ENCODE peak calls at places on chromosomes 1 and 21, in five cellular contexts. One of them, this sample, is unnamed.

GRCh38 chr1:22210176-22210575 is 67.3 kb upstream of the WNT4 start:
- DNase-seq in MM.1S: no peak
- DNase-seq in mammary epithelial cell: no peak
- DNase-seq in colonic mucosa: no peak
- DNase-seq in NB4: no peak
- DNase-seq in this sample: no peak

GRCh38 chr1:53547321-53547720 is 88.1 kb downstream of the DMRTB1 start:
- DNase-seq in MM.1S: no peak
- DNase-seq in mammary epithelial cell: no peak
- DNase-seq in colonic mucosa: no peak
- DNase-seq in NB4: no peak
- DNase-seq in this sample: no peak

GRCh38 chr1:180935326-180936109 is 22.8 kb downstream of the KIAA1614 start:
- DNase-seq in MM.1S: no peak
- DNase-seq in mammary epithelial cell: no peak
- DNase-seq in colonic mucosa: peak
- DNase-seq in NB4: no peak
- DNase-seq in this sample: no peak

GRCh38 chr1:103583887-103584286 is 12.5 kb downstream of the AMY2B start:
- DNase-seq in MM.1S: no peak
- DNase-seq in mammary epithelial cell: no peak
- DNase-seq in colonic mucosa: no peak
- DNase-seq in NB4: no peak
- DNase-seq in this sample: no peak

GRCh38 chr1:79193211-79194079 is 186.9 kb upstream of the ADGRL4 start:
- DNase-seq in MM.1S: peak
- DNase-seq in mammary epithelial cell: peak
- DNase-seq in colonic mucosa: no peak
- DNase-seq in NB4: no peak
- DNase-seq in this sample: no peak

GRCh38 chr1:7576946-7577657 is 194.0 kb upstream of the VAMP3 start:
- DNase-seq in MM.1S: no peak
- DNase-seq in mammary epithelial cell: no peak
- DNase-seq in colonic mucosa: no peak
- DNase-seq in NB4: no peak
- DNase-seq in this sample: peak

GRCh38 chr1:241603626-241604337 is 36.4 kb downstream of the CHML start:
- DNase-seq in MM.1S: no peak
- DNase-seq in mammary epithelial cell: peak
- DNase-seq in colonic mucosa: no peak
- DNase-seq in NB4: no peak
- DNase-seq in this sample: no peak

GRCh38 chr1:154338875-154339274 is 13.6 kb downstream of the ATP8B2 start:
- DNase-seq in MM.1S: no peak
- DNase-seq in mammary epithelial cell: no peak
- DNase-seq in colonic mucosa: no peak
- DNase-seq in NB4: no peak
- DNase-seq in this sample: no peak

GRCh38 chr1:150808851-150809250 is 791 bp upstream of the CTSK start:
- DNase-seq in MM.1S: no peak
- DNase-seq in mammary epithelial cell: no peak
- DNase-seq in colonic mucosa: no peak
- DNase-seq in NB4: no peak
- DNase-seq in this sample: no peak

GRCh38 chr1:116586741-116587143 is 15.9 kb upstream of the CD58 start:
- DNase-seq in MM.1S: no peak
- DNase-seq in mammary epithelial cell: no peak
- DNase-seq in colonic mucosa: no peak
- DNase-seq in NB4: no peak
- DNase-seq in this sample: no peak

GRCh38 chr1:203744008-203744972 is 20.7 kb upstream of the LAX1 start:
- DNase-seq in MM.1S: peak
- DNase-seq in mammary epithelial cell: peak
- DNase-seq in colonic mucosa: peak
- DNase-seq in NB4: peak
- DNase-seq in this sample: no peak

GRCh38 chr1:196774603-196775002 is at the start of gene CFHR3:
- DNase-seq in MM.1S: no peak
- DNase-seq in mammary epithelial cell: no peak
- DNase-seq in colonic mucosa: no peak
- DNase-seq in NB4: no peak
- DNase-seq in this sample: no peak

GRCh38 chr1:60757485-60757884 is 324.9 kb upstream of the NFIA start:
- DNase-seq in MM.1S: no peak
- DNase-seq in mammary epithelial cell: no peak
- DNase-seq in colonic mucosa: no peak
- DNase-seq in NB4: no peak
- DNase-seq in this sample: no peak

GRCh38 chr21:45461369-45461750 is 56.4 kb downstream of the COL18A1 start:
- DNase-seq in MM.1S: no peak
- DNase-seq in mammary epithelial cell: no peak
- DNase-seq in colonic mucosa: no peak
- DNase-seq in NB4: no peak
- DNase-seq in this sample: peak

GRCh38 chr21:38831526-38832467 is 26.1 kb downstream of the ETS2 start:
- DNase-seq in MM.1S: peak
- DNase-seq in mammary epithelial cell: peak
- DNase-seq in colonic mucosa: peak
- DNase-seq in NB4: peak
- DNase-seq in this sample: peak

GRCh38 chr1:99533909-99534907 is 111.7 kb upstream of the PALMD start:
- DNase-seq in MM.1S: no peak
- DNase-seq in mammary epithelial cell: no peak
- DNase-seq in colonic mucosa: no peak
- DNase-seq in NB4: no peak
- DNase-seq in this sample: no peak

GRCh38 chr1:113783254-113784103 is 24.2 kb upstream of the PHTF1 start:
- DNase-seq in MM.1S: peak
- DNase-seq in mammary epithelial cell: peak
- DNase-seq in colonic mucosa: peak
- DNase-seq in NB4: peak
- DNase-seq in this sample: peak

GRCh38 chr1:198681831-198682756 is 43.3 kb downstream of the PTPRC start:
- DNase-seq in MM.1S: peak
- DNase-seq in mammary epithelial cell: peak
- DNase-seq in colonic mucosa: peak
- DNase-seq in NB4: peak
- DNase-seq in this sample: peak

GRCh38 chr1:200794506-200795065 is 55.9 kb downstream of the CAMSAP2 start:
- DNase-seq in MM.1S: no peak
- DNase-seq in mammary epithelial cell: peak
- DNase-seq in colonic mucosa: no peak
- DNase-seq in NB4: no peak
- DNase-seq in this sample: no peak

GRCh38 chr1:45573231-45573804 is 10.5 kb upstream of the NASP start:
- DNase-seq in MM.1S: no peak
- DNase-seq in mammary epithelial cell: no peak
- DNase-seq in colonic mucosa: no peak
- DNase-seq in NB4: no peak
- DNase-seq in this sample: no peak
- TF ChIP-seq CTCF in MM.1S: no peak
- TF ChIP-seq CTCF in mammary epithelial cell: no peak
- TF ChIP-seq CTCF in colonic mucosa: no peak
- TF ChIP-seq CTCF in NB4: no peak
- TF ChIP-seq CTCF in this sample: no peak

DNA sequence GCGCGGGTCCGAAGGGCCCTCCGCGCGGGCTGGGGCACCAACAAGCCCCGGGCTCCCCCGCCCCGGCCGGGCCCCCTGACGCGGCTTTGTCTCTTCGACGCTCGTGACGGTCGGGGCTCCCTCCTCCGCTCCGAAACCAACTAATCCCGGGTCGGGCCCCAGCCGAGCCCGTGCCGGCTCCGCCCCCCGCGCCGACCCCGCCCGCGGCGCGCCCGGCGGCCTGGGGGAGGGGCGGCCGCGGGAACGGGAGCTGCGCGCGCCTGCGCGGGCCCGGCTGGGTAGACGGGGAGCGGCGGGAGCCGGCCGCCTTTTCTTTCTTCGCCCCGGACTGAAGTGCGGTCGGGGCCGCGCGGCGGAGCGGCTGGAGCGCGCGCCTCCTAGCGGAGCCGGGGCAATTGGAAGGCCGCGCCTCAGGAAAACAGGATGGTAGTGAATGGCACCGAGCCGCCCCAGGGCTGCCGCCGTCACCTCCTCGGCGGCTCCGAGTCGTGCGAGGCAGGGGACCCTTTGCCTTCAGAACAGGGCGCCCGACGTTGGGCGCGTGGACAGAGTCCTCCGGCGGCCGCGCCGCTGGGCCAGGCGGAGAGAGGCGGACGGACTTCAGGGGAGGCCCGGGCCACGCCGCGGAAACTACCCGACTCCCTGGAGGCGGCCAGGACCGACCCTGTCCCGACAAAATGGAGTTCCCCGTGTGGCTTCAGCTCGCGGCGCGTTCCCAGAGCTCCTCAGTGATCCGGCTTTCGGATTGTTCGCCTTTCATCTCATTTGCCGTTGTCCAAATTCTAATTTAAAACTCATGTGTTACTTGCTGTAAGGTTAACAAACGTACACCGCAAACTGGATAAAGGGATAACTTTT is at the start of gene TP53BP2:
- DNase-seq in MM.1S: peak
- DNase-seq in mammary epithelial cell: peak
- DNase-seq in colonic mucosa: peak
- DNase-seq in NB4: peak
- DNase-seq in this sample: peak
- TF ChIP-seq CTCF in MM.1S: peak
- TF ChIP-seq CTCF in mammary epithelial cell: peak
- TF ChIP-seq CTCF in colonic mucosa: peak
- TF ChIP-seq CTCF in NB4: peak
- TF ChIP-seq CTCF in this sample: peak

DNA sequence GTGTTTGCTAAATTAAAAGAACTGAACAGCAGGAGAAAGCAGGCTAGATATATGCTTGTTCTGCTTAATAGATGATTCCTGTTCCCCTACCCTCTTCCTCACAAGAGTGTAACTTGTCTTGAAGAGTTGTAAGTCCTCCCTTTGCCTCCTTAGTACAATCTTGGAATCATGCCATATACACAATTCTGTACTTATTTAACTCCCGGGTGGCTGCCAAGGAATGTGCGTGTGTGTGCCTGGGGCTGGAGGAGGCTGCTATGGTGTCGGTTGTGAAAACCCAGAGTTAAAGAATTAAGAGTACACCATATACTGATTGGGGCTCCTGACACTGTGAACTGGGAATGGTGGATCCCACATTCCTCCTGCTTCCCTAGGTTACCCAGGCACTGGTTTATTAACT is 194.2 kb downstream of the SIPA1L2 start:
- DNase-seq in MM.1S: no peak
- DNase-seq in mammary epithelial cell: no peak
- DNase-seq in colonic mucosa: no peak
- DNase-seq in NB4: no peak
- DNase-seq in this sample: no peak
- TF ChIP-seq CTCF in MM.1S: no peak
- TF ChIP-seq CTCF in mammary epithelial cell: no peak
- TF ChIP-seq CTCF in colonic mucosa: no peak
- TF ChIP-seq CTCF in NB4: no peak
- TF ChIP-seq CTCF in this sample: no peak

GRCh38 chr1:68383092-68383491 is 66.7 kb downstream of the RPE65 start:
- DNase-seq in MM.1S: no peak
- DNase-seq in mammary epithelial cell: no peak
- DNase-seq in colonic mucosa: no peak
- DNase-seq in NB4: no peak
- DNase-seq in this sample: no peak
- TF ChIP-seq CTCF in MM.1S: no peak
- TF ChIP-seq CTCF in mammary epithelial cell: peak
- TF ChIP-seq CTCF in colonic mucosa: no peak
- TF ChIP-seq CTCF in NB4: no peak
- TF ChIP-seq CTCF in this sample: no peak

GRCh38 chr1:33875857-33876256 is 12.0 kb downstream of the HMGB4 start:
- DNase-seq in MM.1S: no peak
- DNase-seq in mammary epithelial cell: no peak
- DNase-seq in colonic mucosa: no peak
- DNase-seq in NB4: no peak
- DNase-seq in this sample: no peak
- TF ChIP-seq CTCF in MM.1S: no peak
- TF ChIP-seq CTCF in mammary epithelial cell: no peak
- TF ChIP-seq CTCF in colonic mucosa: no peak
- TF ChIP-seq CTCF in NB4: no peak
- TF ChIP-seq CTCF in this sample: no peak